ENCODE peak calls at places on chromosome 15, in seven cellular contexts. M is neural progenitor cell, N is lung, E is astrocyte of the spinal cord, K is fibroblast of the aortic adventitia, L is NB4, X is cardiac muscle cell. A is an unnamed sample.

GRCh38 chr15:90902996-90903732 is at the start of gene MAN2A2:
- DNase-seq in E (peak; percentile 32), M (peak; percentile 73), L (peak; percentile 92), N (peak; percentile 85), X (peak; percentile 44), K (peak; percentile 28), A (peak; percentile 28)

GRCh38 chr15:33654859-33655258 is 313.4 kb upstream of the CHRM5 start:
- DNase-seq in N (no peak), E (no peak), L (no peak), M (peak; percentile 16), X (peak; percentile 11), K (peak; percentile 1), A (peak; percentile 2)

GRCh38 chr15:98649621-98649995 is 1.3 kb downstream of the IGF1R start:
- DNase-seq in M (peak; percentile 58), X (no peak), K (peak; percentile 33), E (no peak), N (peak; percentile 43), L (peak; percentile 75), A (peak; percentile 29)

GRCh38 chr15:29704950-29705597 is 117.2 kb downstream of the TJP1 start:
- DNase-seq in K (no peak), E (no peak), M (no peak), L (no peak), X (no peak), N (no peak), A (no peak)

GRCh38 chr15:96367436-96368200 is 37.1 kb downstream of the NR2F2 start:
- DNase-seq in X (no peak), L (no peak), K (no peak), N (no peak), M (peak; percentile 57), E (no peak), A (no peak)

GRCh38 chr15:92906563-92907081 is 6.5 kb downstream of the CHD2 start:
- DNase-seq in K (peak; percentile 62), E (peak; percentile 59), X (no peak), L (no peak), N (no peak), M (no peak), A (peak; percentile 73)

GRCh38 chr15:63350178-63350621 is 31.4 kb downstream of the CA12 start:
- DNase-seq in E (no peak), M (no peak), L (no peak), K (peak; percentile 85), N (no peak), X (peak; percentile 8), A (no peak)

GRCh38 chr15:82789491-82789890 is 16.4 kb downstream of the FSD2 start:
- DNase-seq in K (no peak), L (no peak), M (no peak), X (no peak), N (no peak), E (no peak), A (no peak)

GRCh38 chr15:83053151-83053550 is 13.9 kb downstream of the BTBD1 start:
- DNase-seq in M (no peak), K (peak; percentile 35), X (no peak), N (no peak), L (peak; percentile 28), E (peak; percentile 56), A (no peak)

GRCh38 chr15:65085990-65086679 is 9.6 kb downstream of the KBTBD13 start:
- DNase-seq in E (no peak), X (no peak), N (no peak), M (peak; percentile 71), K (no peak), L (peak; percentile 46), A (peak; percentile 37)

GRCh38 chr15:36495464-36495863 is 84.0 kb upstream of the CDIN1 start:
- DNase-seq in E (no peak), M (no peak), L (no peak), X (no peak), N (no peak), K (no peak), A (no peak)

GRCh38 chr15:62087671-62088360 is 21.0 kb downstream of the C2CD4A start:
- DNase-seq in L (no peak), N (no peak), M (no peak), E (peak; percentile 27), K (peak; percentile 72), X (peak; percentile 70), A (peak; percentile 70)

GRCh38 chr15:41772720-41773331 is 1.5 kb upstream of the MAPKBP1 start:
- DNase-seq in K (peak; percentile 83), E (peak; percentile 76), X (peak; percentile 75), M (peak; percentile 77), N (peak; percentile 41), L (peak; percentile 83), A (peak; percentile 83)

GRCh38 chr15:58269455-58270414 is 131.6 kb downstream of the AQP9 start:
- DNase-seq in N (no peak), M (peak; percentile 80), E (peak; percentile 66), L (peak; percentile 79), X (peak; percentile 80), K (peak; percentile 74), A (peak; percentile 78)

GRCh38 chr15:92724144-92724543 is 68.6 kb upstream of the FAM174B start:
- DNase-seq in N (no peak), K (no peak), E (no peak), L (no peak), M (no peak), X (no peak), A (no peak)

GRCh38 chr15:65517866-65518207 is 348 bp upstream of the DPP8 start:
- DNase-seq in E (no peak), K (no peak), L (no peak), X (no peak), N (no peak), M (no peak), A (no peak)

GRCh38 chr15:52870015-52870414 is 79.9 kb upstream of the ONECUT1 start:
- DNase-seq in X (no peak), K (no peak), M (no peak), N (no peak), E (no peak), L (no peak), A (no peak)

GRCh38 chr15:98177950-98178848 is 217.7 kb downstream of the ARRDC4 start:
- DNase-seq in L (peak; percentile 83), N (peak; percentile 33), K (peak; percentile 86), M (peak; percentile 86), X (peak; percentile 66), E (peak; percentile 38), A (peak; percentile 61)

GRCh38 chr15:81000626-81001179 is at the start of gene TLNRD1:
- DNase-seq in L (peak; percentile 96), E (peak; percentile 94), N (peak; percentile 92), K (peak; percentile 89), M (peak; percentile 94), X (peak; percentile 93), A (peak; percentile 95)

GRCh38 chr15:89825264-89825940 is 10.8 kb upstream of the ANPEP start:
- DNase-seq in X (no peak), K (no peak), L (peak; percentile 87), N (no peak), M (no peak), E (no peak), A (no peak)
- TF ChIP-seq CTCF in X (no peak), K (no peak), L (no peak), N (no peak), M (no peak), E (no peak), A (no peak)

DNA sequence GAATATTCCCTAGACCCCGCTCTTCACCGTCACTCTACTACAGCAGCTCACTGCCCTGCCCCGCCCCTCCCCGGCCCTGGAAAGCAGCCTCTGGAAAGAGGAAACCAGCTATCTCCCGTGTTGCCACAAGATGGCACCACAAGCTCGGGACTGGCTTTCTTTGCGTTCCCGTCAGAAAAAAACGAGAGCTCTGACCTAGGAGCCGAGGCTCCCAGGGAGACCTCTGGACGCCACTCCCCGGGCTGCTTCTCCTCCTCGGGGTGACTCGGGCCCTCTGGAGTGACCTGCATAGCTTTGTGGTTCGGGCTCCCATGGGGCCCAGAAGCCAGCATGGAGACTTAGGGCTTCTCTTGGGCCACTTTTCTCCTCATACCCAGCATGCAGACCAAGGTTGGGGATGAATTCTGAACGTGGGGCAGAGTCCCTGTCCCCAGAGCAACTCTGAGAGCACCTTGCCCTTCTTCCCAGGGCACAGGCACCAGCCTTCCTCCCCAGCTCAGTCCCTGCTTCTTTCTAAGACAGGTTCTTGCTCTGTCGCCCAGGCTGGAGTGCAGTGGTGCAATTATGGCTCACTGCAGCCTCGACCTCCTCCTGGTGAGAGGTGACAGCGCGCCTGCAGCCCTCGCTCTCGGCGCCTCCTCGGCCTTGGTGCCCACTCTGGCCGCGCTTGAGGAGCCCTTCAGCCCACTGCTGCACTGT is 19.0 kb downstream of the STOML1 start:
- DNase-seq in L (peak; percentile 82), K (peak; percentile 84), M (peak; percentile 92), X (peak; percentile 88), N (peak; percentile 85), E (peak; percentile 83), A (peak; percentile 88)
- H3K4me3 ChIP-seq in L (no peak overlapping the region), K (peak overlapping the region; percentile 34), M (no peak overlapping the region), X (no peak overlapping the region), N (no peak overlapping the region), E (no peak overlapping the region), A (no peak overlapping the region)

GRCh38 chr15:100385300-100385699 is 43.5 kb upstream of the ADAMTS17 start:
- DNase-seq in L (no peak), X (no peak), K (no peak), E (no peak), M (no peak), N (no peak), A (no peak)

GRCh38 chr15:100384108-100384410 is 42.3 kb upstream of the ADAMTS17 start:
- DNase-seq in M (no peak), E (no peak), X (no peak), L (no peak), K (no peak), N (no peak), A (no peak)

DNA sequence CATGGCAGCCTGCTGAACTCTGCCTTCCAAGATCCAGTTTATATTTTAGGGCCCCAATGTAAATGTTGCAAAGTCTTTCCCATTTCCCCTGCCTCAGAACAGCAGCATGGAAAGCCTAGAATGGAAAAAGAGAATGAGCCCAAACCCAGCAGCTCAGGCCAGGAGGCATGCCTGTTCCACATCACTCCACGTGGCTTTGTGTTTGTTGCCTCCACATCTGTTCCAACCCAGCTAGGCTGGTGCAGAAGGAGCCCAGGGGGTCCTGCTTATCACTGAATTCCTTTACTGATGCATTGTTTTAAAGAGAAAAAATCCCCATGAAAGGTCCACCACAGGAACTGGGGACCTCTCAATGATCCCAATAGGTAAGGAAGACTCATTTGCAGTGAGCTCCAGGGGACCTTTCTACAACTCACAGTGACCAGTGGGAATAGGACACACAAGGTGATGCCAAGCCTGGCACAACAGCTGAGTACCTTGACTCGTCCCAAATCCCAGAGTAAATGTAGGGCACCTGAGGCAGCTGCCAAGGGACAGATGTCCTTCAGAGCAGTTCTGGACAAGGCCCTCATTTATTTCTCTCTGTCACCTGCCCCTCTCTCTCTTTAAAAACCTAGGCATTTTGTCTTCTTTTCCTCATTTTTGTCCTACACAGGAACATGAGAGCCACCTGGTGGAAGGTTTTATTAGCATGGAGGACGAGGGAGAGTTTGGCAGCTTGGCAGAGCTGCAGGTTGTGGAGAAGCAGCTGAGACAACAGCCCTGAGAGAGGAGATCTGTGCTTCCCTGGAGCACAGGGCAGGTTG is 41.7 kb upstream of the ADAMTS17 start:
- DNase-seq in N (peak; percentile 38), X (peak; percentile 52), K (peak; percentile 2), M (peak; percentile 45), L (peak; percentile 63), E (peak; percentile 3), A (peak; percentile 42)
- TF ChIP-seq CTCF in N (peak; percentile 10), X (peak; percentile 48), K (no peak), M (peak; percentile 55), L (peak; percentile 53), E (peak; percentile 22), A (peak; percentile 28)

DNA sequence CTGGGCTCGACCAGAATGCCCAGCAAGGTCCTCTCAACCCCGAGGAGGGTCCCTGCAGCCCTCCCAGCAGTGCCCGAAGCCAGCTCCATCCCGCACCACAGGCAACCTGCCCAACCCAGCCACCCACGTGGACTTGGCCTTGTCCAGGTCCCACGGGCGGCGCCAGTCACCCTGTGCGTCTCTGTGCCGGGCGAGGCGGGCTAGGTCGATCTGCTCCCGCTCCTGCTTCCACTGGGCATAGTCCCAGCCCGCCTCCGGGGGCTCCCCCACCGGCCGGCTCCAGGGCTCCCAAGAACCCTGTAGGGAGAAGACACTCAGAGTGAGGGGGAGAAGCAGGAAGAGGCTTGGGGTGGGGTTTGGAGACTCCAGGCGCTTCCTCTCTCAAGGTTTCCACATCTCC is 3.1 kb downstream of the CCDC9B start:
- DNase-seq in M (no peak), N (no peak), X (no peak), K (no peak), L (no peak), E (no peak), A (no peak)
- H3K4me3 ChIP-seq in M (no peak overlapping the region), N (no peak overlapping the region), X (no peak overlapping the region), K (no peak overlapping the region), L (no peak overlapping the region), E (no peak overlapping the region), A (peak overlapping the region; percentile 65)